ENCODE peak calls at places on chromosomes 2 and 18, in five cellular contexts. P is AG08395, J is cerebellar cortex, L is HFFc6, K is adipocyte. V is an unnamed sample.
A peak's percentile ranks its signal among the peaks of the same experiment; 100 is the strongest.

GRCh38 chr2:231926180-231926741 is at the start of gene NPPC:
- DNase-seq in P (no peak), J (no peak), L (peak; percentile 4), K (peak; percentile 54), V (peak; percentile 81)

GRCh38 chr18:63961430-63961980 is 8.4 kb upstream of the SERPINB8 start:
- DNase-seq in P (no peak), J (no peak), L (peak; percentile 9), K (no peak), V (no peak)

GRCh38 chr18:48864876-48865275 is 85.9 kb downstream of the SMAD7 start:
- DNase-seq in P (no peak), J (no peak), L (no peak), K (no peak), V (no peak)

GRCh38 chr2:239845968-239846367 is 179.2 kb downstream of the NDUFA10 start:
- DNase-seq in P (no peak), J (no peak), L (no peak), K (no peak), V (no peak)

GRCh38 chr2:159677654-159678053 is 34.7 kb upstream of the MARCHF7 start:
- DNase-seq in P (peak; percentile 5), J (peak; percentile 22), L (peak; percentile 10), K (peak; percentile 61), V (no peak)

GRCh38 chr2:65662654-65663432 is 230.4 kb upstream of the SPRED2 start:
- DNase-seq in P (peak; percentile 85), J (no peak), L (peak; percentile 74), K (peak; percentile 27), V (no peak)

GRCh38 chr2:233079473-233079877 is 19.3 kb downstream of the INPP5D start:
- DNase-seq in P (no peak), J (no peak), L (no peak), K (no peak), V (no peak)

GRCh38 chr18:69484699-69485396 is 84.2 kb downstream of the DOK6 start:
- DNase-seq in P (peak; percentile 36), J (no peak), L (no peak), K (peak; percentile 10), V (no peak)

GRCh38 chr18:46660955-46661749 is 4.1 kb upstream of the LOXHD1 start:
- DNase-seq in P (peak; percentile 46), J (peak; percentile 86), L (peak; percentile 33), K (peak; percentile 13), V (no peak)

GRCh38 chr2:228426502-228427216 is 245.2 kb upstream of the SPHKAP start:
- DNase-seq in P (no peak), J (no peak), L (peak; percentile 10), K (peak; percentile 42), V (no peak)

GRCh38 chr18:63676927-63677326 is 15.2 kb upstream of the SERPINB3 start:
- DNase-seq in P (no peak), J (no peak), L (no peak), K (no peak), V (no peak)

GRCh38 chr2:102975996-102976636 is 214.3 kb downstream of the TMEM182 start:
- DNase-seq in P (no peak), J (peak; percentile 40), L (no peak), K (peak; percentile 2), V (peak; percentile 4)

GRCh38 chr2:128408349-128409305 is 90.0 kb upstream of the HS6ST1 start:
- DNase-seq in P (peak; percentile 91), J (no peak), L (peak; percentile 80), K (peak; percentile 80), V (peak; percentile 9)

GRCh38 chr18:6859676-6860422 is 130.3 kb downstream of the ARHGAP28 start:
- DNase-seq in P (no peak), J (no peak), L (no peak), K (no peak), V (no peak)

GRCh38 chr2:188898261-188898660 is 75.9 kb upstream of the COL3A1 start:
- DNase-seq in P (peak; percentile 14), J (no peak), L (no peak), K (no peak), V (no peak)

GRCh38 chr2:180002198-180002597 is 4.9 kb downstream of the CWC22 start:
- DNase-seq in P (no peak), J (no peak), L (no peak), K (no peak), V (no peak)

GRCh38 chr2:20682166-20682565 is 15.2 kb downstream of the GDF7 start:
- DNase-seq in P (peak; percentile 47), J (no peak), L (peak; percentile 13), K (peak; percentile 48), V (no peak)

GRCh38 chr2:9250091-9250490 is 43.5 kb downstream of the ASAP2 start:
- DNase-seq in P (peak; percentile 17), J (no peak), L (peak; percentile 23), K (no peak), V (no peak)

GRCh38 chr2:142983174-142983573 is 105.7 kb downstream of the KYNU start:
- DNase-seq in P (no peak), J (no peak), L (no peak), K (no peak), V (no peak)

GRCh38 chr18:26931659-26932058 is 66.2 kb upstream of the AQP4 start:
- DNase-seq in P (no peak), J (no peak), L (no peak), K (no peak), V (no peak)

GRCh38 chr18:8810157-8810556 is 104.8 kb downstream of the MTCL1 start:
- DNase-seq in P (no peak), J (no peak), L (no peak), K (no peak), V (no peak)

GRCh38 chr2:31558401-31559295 is 22.1 kb downstream of the SRD5A2 start:
- DNase-seq in P (peak; percentile 19), J (no peak), L (peak; percentile 22), K (peak; percentile 50), V (no peak)

GRCh38 chr2:172900871-172901270 is 165.2 kb downstream of the RAPGEF4 start:
- DNase-seq in P (no peak), J (no peak), L (no peak), K (no peak), V (no peak)

GRCh38 chr2:185433824-185434223 is 304.8 kb upstream of the FSIP2 start:
- DNase-seq in P (no peak), J (no peak), L (no peak), K (peak; percentile 46), V (no peak)

GRCh38 chr18:69958422-69958821 is 10.7 kb upstream of the CD226 start:
- DNase-seq in P (no peak), J (no peak), L (no peak), K (no peak), V (no peak)

GRCh38 chr2:60819155-60819862 is 62.1 kb upstream of the REL start:
- DNase-seq in P (no peak), J (no peak), L (no peak), K (no peak), V (no peak)